ENCODE peak calls at places on chromosomes 13 and 19, in four cellular contexts. C, Y, D and O are unnamed samples. For H3K4me1, the result is how much of the 10 kb centered on the place peaks cover.

GRCh38 chr13:70249332-70250064 is 141.2 kb upstream of the KLHL1 start:
- DNase-seq in C (peak), Y (no peak), D (no peak), O (peak)

GRCh38 chr19:27392027-27392632 is 1820.8 kb downstream of the UQCRFS1 start:
- DNase-seq in Y (no peak), D (no peak), C (no peak), O (no peak)

GRCh38 chr13:76887070-76887563 is 912 bp upstream of the KCTD12 start:
- DNase-seq in D (no peak), Y (no peak), C (peak), O (peak)

GRCh38 chr13:101397742-101398141 is 18.6 kb downstream of the NALCN start:
- DNase-seq in D (no peak), C (no peak), Y (no peak), O (no peak)

GRCh38 chr19:7883796-7884570 is 4.3 kb upstream of the LRRC8E start:
- DNase-seq in C (no peak), Y (no peak), D (no peak), O (no peak)

GRCh38 chr19:47994209-47994802 is at the start of gene ELSPBP1:
- DNase-seq in Y (no peak), C (no peak), D (no peak), O (no peak)

GRCh38 chr13:23956106-23956505 is 58.8 kb upstream of the C1QTNF9B start:
- DNase-seq in Y (no peak), D (no peak), C (no peak), O (no peak)

GRCh38 chr19:8065489-8066261 is 13.1 kb downstream of the CCL25 start:
- DNase-seq in D (no peak), C (no peak), Y (no peak), O (no peak)

GRCh38 chr19:55486971-55487883 is 1.0 kb upstream of the SSC5D start:
- DNase-seq in D (no peak), Y (no peak), C (peak), O (peak)

GRCh38 chr13:50080158-50080855 is 65.1 kb downstream of the KCNRG start:
- DNase-seq in D (no peak), C (peak), Y (peak), O (peak)
- TF ChIP-seq CTCF in D (no peak), C (no peak), Y (no peak), O (no peak)

DNA sequence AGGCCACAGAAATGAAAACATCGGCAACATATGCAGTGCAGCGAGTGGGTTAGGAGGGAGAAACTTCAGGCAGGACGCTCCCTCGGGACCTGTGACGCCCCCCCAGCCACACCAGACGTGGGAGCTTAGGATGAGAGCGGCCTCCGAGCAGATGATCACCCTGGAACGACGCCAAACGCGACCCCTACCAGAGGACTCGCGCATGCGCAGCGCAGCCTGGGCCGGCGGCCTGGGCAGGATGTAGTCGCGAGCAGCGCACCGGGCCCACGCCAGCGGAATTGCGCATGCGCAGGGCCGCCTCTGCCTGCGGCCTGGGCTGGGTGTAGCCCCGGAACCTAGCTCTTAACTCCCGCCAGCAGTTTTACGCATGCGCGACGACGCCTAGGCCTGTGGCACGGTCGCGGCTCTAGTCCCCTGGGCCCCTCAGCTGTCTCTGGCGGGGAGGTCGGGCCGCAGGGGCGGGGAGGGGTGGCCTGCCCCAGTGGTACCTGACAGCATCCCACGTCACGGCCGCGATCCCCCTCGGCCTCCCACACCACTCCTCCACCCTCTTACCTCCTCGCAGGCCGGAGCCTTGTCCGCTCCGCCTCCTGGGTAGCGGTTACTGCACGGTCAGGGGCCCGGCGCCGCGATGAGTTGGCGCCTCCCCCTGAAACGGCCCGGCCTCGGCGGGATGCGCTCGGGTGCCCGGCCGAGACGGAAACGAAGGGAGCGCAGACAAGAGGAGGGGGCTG is at the start of gene RCBTB2:
- DNase-seq in D (peak), C (peak), Y (peak), O (peak)
- H3K4me1 ChIP-seq in D (under half), C (under half), Y (under half), O (under half)

GRCh38 chr13:41706189-41706588 is 248.8 kb downstream of the RGCC start:
- DNase-seq in Y (no peak), C (no peak), D (no peak), O (no peak)
- TF ChIP-seq CTCF in Y (no peak), C (no peak), D (no peak), O (no peak)

GRCh38 chr19:575527-576506 is 3.4 kb downstream of the BSG start:
- DNase-seq in D (no peak), C (no peak), Y (no peak), O (peak)

GRCh38 chr19:572891-573825 is 762 bp downstream of the BSG start:
- DNase-seq in C (peak), D (peak), Y (no peak), O (peak)

GRCh38 chr19:576768-577438 is 4.5 kb downstream of the BSG start:
- DNase-seq in Y (no peak), C (no peak), D (no peak), O (no peak)

GRCh38 chr19:572140-572890 is at the start of gene BSG:
- DNase-seq in Y (peak), C (peak), D (peak), O (peak)

GRCh38 chr19:574658-575526 is 2.5 kb downstream of the BSG start:
- DNase-seq in D (peak), Y (no peak), C (peak), O (peak)
- H3K4me1 ChIP-seq in D (under half), Y (under half), C (under half), O (under half)

GRCh38 chr19:46043519-46043918 is 2.7 kb upstream of the IGFL4 start:
- DNase-seq in Y (no peak), D (no peak), C (no peak), O (no peak)
- TF ChIP-seq CTCF in Y (no peak), D (no peak), C (no peak), O (no peak)

DNA sequence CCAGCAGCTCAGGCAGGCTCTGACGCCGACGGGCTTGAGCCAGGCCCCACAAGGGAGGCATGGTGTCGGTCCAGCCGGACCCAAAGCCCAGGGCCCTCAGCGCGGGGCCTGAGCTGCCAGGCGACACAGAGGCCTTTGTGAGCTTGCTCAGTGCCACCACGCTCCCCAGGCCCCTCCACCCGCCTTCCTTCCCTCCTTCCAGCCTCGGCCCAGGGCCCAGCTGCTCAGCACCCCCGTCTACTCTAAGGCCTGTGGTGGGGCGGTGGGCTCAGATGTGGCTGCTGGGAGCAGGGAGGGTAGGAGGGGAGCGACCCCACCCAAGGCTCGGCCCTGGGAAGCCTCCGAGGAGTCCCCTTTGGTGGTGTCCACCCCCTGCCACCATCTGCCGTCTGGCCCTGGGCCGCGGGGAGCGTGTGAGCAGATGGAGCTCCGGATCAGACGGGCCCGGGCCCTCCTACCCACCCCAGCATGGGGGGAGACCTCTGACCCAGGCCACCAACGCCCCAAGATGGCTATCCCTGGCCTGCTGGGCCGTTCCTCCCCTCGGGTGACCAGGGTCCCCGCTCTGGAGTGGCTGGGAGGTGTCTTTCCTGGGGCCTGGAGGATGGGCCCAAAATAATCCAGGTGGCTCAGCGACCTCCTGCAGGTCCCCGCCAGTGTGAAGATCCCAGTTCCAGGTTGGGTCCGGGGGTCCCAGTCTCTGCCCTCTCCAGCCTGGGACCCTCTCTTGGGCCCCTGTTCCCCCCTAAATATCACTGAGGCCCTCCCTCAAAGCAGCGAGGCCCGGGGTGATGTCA is 7.8 kb downstream of the ZBTB7A start:
- DNase-seq in Y (no peak), C (no peak), D (no peak), O (no peak)
- H3K4me1 ChIP-seq in Y (half or more), C (under half), D (half or more), O (half or more)